ENCODE peak calls at places on chromosomes 16 and 17, in seven cellular contexts. Z is MV-4-11; E is AG08395; C is activated CD4-positive, alpha-beta T cell treated with anti-CD3 and anti-CD28 coated beads, Interleukin-2, amount 50 U/mL, for 48 hours; U is tibial nerve; V is CD8-positive, alpha-beta memory T cell; H is A549. S is an unnamed sample.

GRCh38 chr17:65850486-65850885 is 289.0 kb upstream of the AXIN2 start:
- DNase-seq in Z (peak; percentile 64), E (peak; percentile 78), C (peak; percentile 16), U (no peak), V (no peak), H (no peak), S (peak; percentile 23)

GRCh38 chr17:45942284-45942683 is 47.9 kb downstream of the MAPT start:
- DNase-seq in Z (no peak), E (peak; percentile 60), C (no peak), U (no peak), V (no peak), H (no peak), S (no peak)

GRCh38 chr17:65604070-65604469 is 42.6 kb upstream of the AXIN2 start:
- DNase-seq in Z (no peak), E (no peak), C (no peak), U (no peak), V (no peak), H (no peak), S (no peak)

GRCh38 chr17:57911021-57911420 is 44.2 kb downstream of the CUEDC1 start:
- DNase-seq in Z (no peak), E (no peak), C (no peak), U (no peak), V (no peak), H (no peak), S (no peak)

GRCh38 chr16:48123104-48123788 is 32.5 kb downstream of the ABCC12 start:
- DNase-seq in Z (peak; percentile 25), E (peak; percentile 98), C (peak; percentile 71), U (no peak), V (no peak), H (peak; percentile 94), S (peak; percentile 8)

GRCh38 chr16:31260136-31260931 is 559 bp downstream of the ITGAM start:
- DNase-seq in Z (peak; percentile 8), E (no peak), C (no peak), U (no peak), V (no peak), H (no peak), S (no peak)

GRCh38 chr17:76446449-76447231 is 6.3 kb downstream of the UBE2O start:
- DNase-seq in Z (peak; percentile 23), E (peak; percentile 55), C (no peak), U (no peak), V (no peak), H (peak; percentile 96), S (no peak)

GRCh38 chr17:30021708-30022317 is 80.4 kb downstream of the EFCAB5 start:
- DNase-seq in Z (peak; percentile 50), E (peak; percentile 64), C (no peak), U (no peak), V (no peak), H (peak; percentile 70), S (peak; percentile 72)

GRCh38 chr17:41666336-41666680 is 22.4 kb upstream of the EIF1 start:
- DNase-seq in Z (peak; percentile 20), E (no peak), C (peak; percentile 73), U (no peak), V (peak; percentile 68), H (peak; percentile 52), S (no peak)

GRCh38 chr17:45123930-45124796 is 8.2 kb downstream of the PLCD3 start:
- DNase-seq in Z (peak; percentile 85), E (peak; percentile 93), C (no peak), U (no peak), V (no peak), H (peak; percentile 95), S (peak; percentile 53)

GRCh38 chr17:79747508-79748295 is 17.0 kb downstream of the ENPP7 start:
- DNase-seq in Z (no peak), E (no peak), C (no peak), U (no peak), V (no peak), H (no peak), S (no peak)

GRCh38 chr16:80735846-80736245 is 68.6 kb downstream of the CDYL2 start:
- DNase-seq in Z (no peak), E (no peak), C (no peak), U (no peak), V (no peak), H (no peak), S (no peak)

GRCh38 chr16:88877564-88878289 is 11.3 kb upstream of the PABPN1L start:
- DNase-seq in Z (no peak), E (no peak), C (no peak), U (no peak), V (no peak), H (no peak), S (no peak)

GRCh38 chr17:52648995-52649394 is 490.5 kb upstream of the CA10 start:
- DNase-seq in Z (no peak), E (no peak), C (no peak), U (no peak), V (no peak), H (no peak), S (no peak)

GRCh38 chr17:67211742-67212141 is 33.3 kb downstream of the HELZ start:
- DNase-seq in Z (peak; percentile 93), E (peak; percentile 10), C (no peak), U (no peak), V (no peak), H (no peak), S (no peak)

GRCh38 chr16:66205287-66206167 is 161.0 kb upstream of the CDH5 start:
- DNase-seq in Z (peak; percentile 92), E (peak; percentile 37), C (no peak), U (no peak), V (no peak), H (no peak), S (peak; percentile 22)

GRCh38 chr17:31392002-31392855 is 754 bp downstream of the RAB11FIP4 start:
- DNase-seq in Z (no peak), E (no peak), C (no peak), U (no peak), V (no peak), H (no peak), S (no peak)

GRCh38 chr16:85173981-85174751 is 61.9 kb upstream of the CIBAR2 start:
- DNase-seq in Z (no peak), E (peak; percentile 89), C (no peak), U (no peak), V (no peak), H (peak; percentile 76), S (no peak)

GRCh38 chr16:24612656-24613055 is 73.3 kb downstream of the RBBP6 start:
- DNase-seq in Z (no peak), E (no peak), C (no peak), U (no peak), V (no peak), H (no peak), S (no peak)

GRCh38 chr16:88469615-88470395 is 16.7 kb downstream of the ZFPM1 start:
- DNase-seq in Z (no peak), E (no peak), C (peak; percentile 39), U (no peak), V (peak; percentile 28), H (no peak), S (no peak)

GRCh38 chr17:59652119-59652518 is 32.4 kb downstream of the CLTC start:
- DNase-seq in Z (no peak), E (peak; percentile 22), C (no peak), U (no peak), V (no peak), H (no peak), S (no peak)

GRCh38 chr16:15041260-15042011 is 14.4 kb downstream of the NTAN1 start:
- DNase-seq in Z (peak; percentile 24), E (peak; percentile 95), C (no peak), U (peak; percentile 67), V (no peak), H (no peak), S (peak; percentile 85)

S was measured in OCI-M1.